ENCODE peak calls at places on chromosomes 12 and 14, in nine cellular contexts. X is NCI-H1105 treated with DMSO at 0.1 percent for 48 hours; A is stimulated activated naive B cell treated with anti-CD40 and anti-IgM and Interleukin-4, amounts not matched to agents 10 μg/mL and 1 μg/mL and 100 μg/mL, for 72 hours; Q is bronchial epithelial cell; K is RCC 7860; Z is OCI-LY7; F is EL; E is CD8-positive, alpha-beta memory T cell; U is stimulated activated CD8-positive, alpha-beta memory T cell treated with anti-CD3 and anti-CD28 coated beads, Interleukin-7, amount 100 ng/mL, for 1 hour. W is an unnamed sample.

GRCh38 chr14:103522028-103522581 is 525 bp downstream of the CKB start:
- DNase-seq in X (peak; percentile 24), A (no peak), Q (no peak), K (no peak), Z (no peak), F (peak; percentile 32), E (peak; percentile 55), U (no peak), W (peak; percentile 26)

GRCh38 chr14:25680934-25681333 is 631.0 kb upstream of the STXBP6 start:
- DNase-seq in X (no peak), A (no peak), Q (no peak), K (no peak), Z (no peak), F (no peak), E (no peak), U (no peak), W (no peak)

GRCh38 chr12:58000499-58000898 is 59.1 kb downstream of the ATP23 start:
- DNase-seq in X (no peak), A (no peak), Q (no peak), K (no peak), Z (no peak), F (no peak), E (no peak), U (no peak), W (no peak)

GRCh38 chr12:6195665-6196535 is 4.3 kb upstream of the CD9 start:
- DNase-seq in X (peak; percentile 75), A (peak; percentile 52), Q (peak; percentile 94), K (peak; percentile 70), Z (peak; percentile 73), F (peak; percentile 87), E (peak; percentile 79), U (peak; percentile 63), W (peak; percentile 82)

GRCh38 chr12:93979189-93979588 is 169.2 kb upstream of the PLXNC1 start:
- DNase-seq in X (no peak), A (no peak), Q (peak; percentile 34), K (peak; percentile 8), Z (peak; percentile 20), F (peak; percentile 23), E (no peak), U (no peak), W (no peak)

GRCh38 chr14:30108975-30109700 is 181.5 kb upstream of the PRKD1 start:
- DNase-seq in X (peak; percentile 82), A (no peak), Q (peak; percentile 40), K (no peak), Z (no peak), F (peak; percentile 30), E (no peak), U (no peak), W (no peak)

GRCh38 chr12:42090899-42091298 is 53.8 kb downstream of the GXYLT1 start:
- DNase-seq in X (no peak), A (no peak), Q (peak; percentile 69), K (peak; percentile 18), Z (no peak), F (peak; percentile 74), E (no peak), U (no peak), W (no peak)

GRCh38 chr12:14384783-14385638 is 19.5 kb downstream of the ATF7IP start:
- DNase-seq in X (peak; percentile 98), A (peak; percentile 46), Q (peak; percentile 84), K (peak; percentile 69), Z (peak; percentile 98), F (peak; percentile 89), E (peak; percentile 81), U (no peak), W (peak; percentile 90)

GRCh38 chr14:64337901-64338615 is 43.9 kb upstream of the ESR2 start:
- DNase-seq in X (peak; percentile 94), A (no peak), Q (peak; percentile 56), K (peak; percentile 26), Z (peak; percentile 57), F (peak; percentile 73), E (peak; percentile 47), U (no peak), W (peak; percentile 39)

GRCh38 chr14:102652194-102652593 is 59.7 kb downstream of the RCOR1 start:
- DNase-seq in X (no peak), A (no peak), Q (no peak), K (no peak), Z (no peak), F (no peak), E (no peak), U (no peak), W (no peak)

GRCh38 chr12:2248087-2248900 is 195.5 kb downstream of the CACNA1C start:
- DNase-seq in X (no peak), A (no peak), Q (no peak), K (no peak), Z (no peak), F (peak; percentile 71), E (no peak), U (no peak), W (no peak)

GRCh38 chr12:26126340-26127284 is 1.8 kb upstream of the BHLHE41 start:
- DNase-seq in X (peak; percentile 70), A (peak; percentile 55), Q (peak; percentile 64), K (peak; percentile 68), Z (no peak), F (peak; percentile 86), E (no peak), U (no peak), W (peak; percentile 85)

GRCh38 chr12:10701226-10701681 is 21.9 kb downstream of the YBX3 start:
- DNase-seq in X (no peak), A (no peak), Q (no peak), K (no peak), Z (no peak), F (no peak), E (no peak), U (no peak), W (no peak)

GRCh38 chr12:120075034-120075616 is 41.4 kb downstream of the RAB35 start:
- DNase-seq in X (no peak), A (no peak), Q (no peak), K (no peak), Z (no peak), F (no peak), E (no peak), U (no peak), W (peak; percentile 10)

GRCh38 chr12:123363385-123363742 is 1.3 kb downstream of the SBNO1 start:
- DNase-seq in X (peak; percentile 24), A (no peak), Q (peak; percentile 18), K (no peak), Z (peak; percentile 49), F (peak; percentile 29), E (no peak), U (no peak), W (peak; percentile 27)

W was measured in RPMI8226.